ENCODE peak calls at places on chromosomes 7 and 10, in ten cellular contexts. Q is A549; Z is epithelial cell of esophagus; A is stimulated activated CD8-positive, alpha-beta memory T cell treated with anti-CD3 and anti-CD28 coated beads, Interleukin-4, amount 100 ng/mL, for 24 hours; B is GM18507; V is GM23248; J is iPS-NIHi11; C is OCI-LY7; R is H4; N is GM19239. Y is an unnamed sample.
A peak's percentile ranks its signal among the peaks of the same experiment; 100 is the strongest.

GRCh38 chr10:8113616-8114015 is 59.1 kb downstream of the GATA3 start:
- DNase-seq in Q (no peak), Z (no peak), A (no peak), B (no peak), V (no peak), J (no peak), C (no peak), R (no peak), N (no peak), Y (no peak)

GRCh38 chr10:32256613-32257437 is 90.1 kb downstream of the EPC1 start:
- DNase-seq in Q (peak; percentile 33), Z (peak; percentile 63), A (peak; percentile 55), B (peak; percentile 55), V (peak; percentile 60), J (peak; percentile 63), C (peak; percentile 79), R (peak; percentile 9), N (peak; percentile 41), Y (peak; percentile 59)

GRCh38 chr7:4888161-4888560 is 4.6 kb upstream of the RADIL start:
- DNase-seq in Q (no peak), Z (no peak), A (no peak), B (no peak), V (no peak), J (no peak), C (no peak), R (no peak), N (no peak), Y (no peak)

GRCh38 chr10:44010873-44011602 is 362.4 kb upstream of the ZNF32 start:
- DNase-seq in Q (no peak), Z (peak; percentile 3), A (no peak), B (peak; percentile 28), V (no peak), J (no peak), C (peak; percentile 91), R (peak; percentile 54), N (peak; percentile 58), Y (no peak)

GRCh38 chr10:98323221-98324164 is 55.5 kb upstream of the LOXL4 start:
- DNase-seq in Q (no peak), Z (peak; percentile 63), A (no peak), B (no peak), V (peak; percentile 98), J (no peak), C (no peak), R (peak; percentile 84), N (no peak), Y (no peak)

GRCh38 chr10:15169555-15170407 is 1.3 kb upstream of the NMT2 start:
- DNase-seq in Q (no peak), Z (no peak), A (no peak), B (no peak), V (no peak), J (no peak), C (peak; percentile 5), R (no peak), N (no peak), Y (peak; percentile 68)

GRCh38 chr7:111987115-111987826 is 218.9 kb downstream of the DOCK4 start:
- DNase-seq in Q (no peak), Z (peak; percentile 53), A (no peak), B (no peak), V (peak; percentile 70), J (no peak), C (peak; percentile 6), R (no peak), N (no peak), Y (no peak)

GRCh38 chr10:18364987-18365775 is 225.0 kb downstream of the CACNB2 start:
- DNase-seq in Q (no peak), Z (no peak), A (no peak), B (no peak), V (no peak), J (no peak), C (no peak), R (no peak), N (no peak), Y (no peak)

GRCh38 chr7:42053834-42054233 is 183.2 kb downstream of the GLI3 start:
- DNase-seq in Q (no peak), Z (no peak), A (no peak), B (no peak), V (peak; percentile 19), J (no peak), C (no peak), R (no peak), N (no peak), Y (no peak)

GRCh38 chr10:104274762-104275721 is 6.1 kb downstream of the GSTO2 start:
- DNase-seq in Q (peak; percentile 80), Z (peak; percentile 67), A (peak; percentile 16), B (no peak), V (peak; percentile 70), J (peak; percentile 86), C (peak; percentile 55), R (no peak), N (no peak), Y (peak; percentile 17)

GRCh38 chr10:88165849-88166271 is 302.4 kb downstream of the PTEN start:
- DNase-seq in Q (no peak), Z (no peak), A (no peak), B (no peak), V (peak; percentile 85), J (no peak), C (no peak), R (no peak), N (no peak), Y (no peak)

GRCh38 chr10:73576178-73576889 is 14.8 kb downstream of the USP54 start:
- DNase-seq in Q (no peak), Z (peak; percentile 69), A (no peak), B (no peak), V (peak; percentile 93), J (peak; percentile 43), C (no peak), R (peak; percentile 65), N (no peak), Y (no peak)

GRCh38 chr7:36285276-36285675 is 104.4 kb upstream of the ANLN start:
- DNase-seq in Q (no peak), Z (no peak), A (no peak), B (no peak), V (no peak), J (no peak), C (no peak), R (no peak), N (no peak), Y (no peak)

GRCh38 chr10:125026036-125026931 is 84.4 kb downstream of the ZRANB1 start:
- DNase-seq in Q (no peak), Z (no peak), A (no peak), B (no peak), V (no peak), J (no peak), C (no peak), R (no peak), N (no peak), Y (no peak)

GRCh38 chr10:59945590-59945989 is 39.2 kb upstream of the CCDC6 start:
- DNase-seq in Q (no peak), Z (peak; percentile 58), A (no peak), B (no peak), V (no peak), J (no peak), C (no peak), R (no peak), N (no peak), Y (no peak)

GRCh38 chr10:1094112-1095057 is 38.2 kb downstream of the WDR37 start:
- DNase-seq in Q (no peak), Z (peak; percentile 44), A (peak; percentile 42), B (no peak), V (no peak), J (no peak), C (no peak), R (no peak), N (no peak), Y (no peak)

GRCh38 chr10:130725474-130725970 is 586.0 kb downstream of the TCERG1L start:
- DNase-seq in Q (no peak), Z (no peak), A (no peak), B (no peak), V (no peak), J (no peak), C (no peak), R (no peak), N (no peak), Y (no peak)

GRCh38 chr10:75588031-75588430 is 156.6 kb downstream of the LRMDA start:
- DNase-seq in Q (no peak), Z (no peak), A (no peak), B (no peak), V (no peak), J (no peak), C (no peak), R (no peak), N (no peak), Y (no peak)

GRCh38 chr10:75023074-75023473 is 88.4 kb upstream of the SAMD8 start:
- DNase-seq in Q (no peak), Z (no peak), A (no peak), B (no peak), V (no peak), J (no peak), C (no peak), R (no peak), N (no peak), Y (no peak)

GRCh38 chr7:82010416-82010815 is 240.6 kb upstream of the HGF start:
- DNase-seq in Q (no peak), Z (no peak), A (no peak), B (no peak), V (no peak), J (no peak), C (no peak), R (peak; percentile 42), N (no peak), Y (no peak)

GRCh38 chr7:85705076-85705475 is 518.2 kb upstream of the SEMA3D start:
- DNase-seq in Q (no peak), Z (no peak), A (no peak), B (no peak), V (no peak), J (no peak), C (no peak), R (peak; percentile 49), N (no peak), Y (no peak)

GRCh38 chr10:119306514-119306951 is 99.2 kb downstream of the GRK5 start:
- DNase-seq in Q (peak; percentile 85), Z (peak; percentile 54), A (peak; percentile 45), B (peak; percentile 65), V (peak; percentile 19), J (no peak), C (peak; percentile 96), R (no peak), N (peak; percentile 73), Y (no peak)

GRCh38 chr7:130346941-130347340 is 2.3 kb downstream of the CPA5 start:
- DNase-seq in Q (no peak), Z (no peak), A (no peak), B (no peak), V (no peak), J (no peak), C (no peak), R (no peak), N (no peak), Y (no peak)

GRCh38 chr7:150947761-150948680 is 30.1 kb downstream of the KCNH2 start:
- DNase-seq in Q (no peak), Z (no peak), A (no peak), B (no peak), V (no peak), J (peak; percentile 67), C (no peak), R (no peak), N (no peak), Y (no peak)

GRCh38 chr7:157702311-157703023 is 365.7 kb downstream of the DNAJB6 start:
- DNase-seq in Q (no peak), Z (no peak), A (no peak), B (no peak), V (no peak), J (no peak), C (no peak), R (no peak), N (no peak), Y (no peak)

GRCh38 chr7:1569016-1569415 is 816 bp downstream of the PSMG3 start:
- DNase-seq in Q (no peak), Z (peak; percentile 22), A (no peak), B (no peak), V (peak; percentile 48), J (no peak), C (no peak), R (peak; percentile 93), N (no peak), Y (peak; percentile 18)

GRCh38 chr7:150941983-150942590 is 36.0 kb downstream of the KCNH2 start:
- DNase-seq in Q (no peak), Z (peak; percentile 23), A (peak; percentile 26), B (no peak), V (no peak), J (peak; percentile 59), C (peak; percentile 42), R (peak; percentile 62), N (no peak), Y (peak; percentile 23)

GRCh38 chr10:76902949-76903348 is 734.7 kb downstream of the KCNMA1 start:
- DNase-seq in Q (no peak), Z (peak; percentile 51), A (no peak), B (no peak), V (no peak), J (peak; percentile 76), C (peak; percentile 1), R (peak; percentile 33), N (no peak), Y (no peak)